ENCODE peak calls at places on chromosomes 3 and 15, in five cellular contexts. One of them, this sample, is unnamed. For H3K4me1, the result is how much of the 10 kb centered on the place peaks cover.

GRCh38 chr15:23532019-23532418 is 33.5 kb upstream of the MKRN3 start:
- DNase-seq in IMR-90: no peak
- DNase-seq in lung: no peak
- DNase-seq in tibial nerve: no peak
- DNase-seq in PC-9: peak
- DNase-seq in this sample: no peak

GRCh38 chr15:96416934-96417759 is 86.6 kb downstream of the NR2F2 start:
- DNase-seq in IMR-90: peak
- DNase-seq in lung: no peak
- DNase-seq in PC-9: no peak
- DNase-seq in tibial nerve: no peak
- DNase-seq in this sample: no peak

GRCh38 chr15:83207622-83208356 is at the start of gene HDGFL3:
- DNase-seq in PC-9: no peak
- DNase-seq in lung: peak
- DNase-seq in tibial nerve: peak
- DNase-seq in IMR-90: peak
- DNase-seq in this sample: peak

GRCh38 chr3:180264479-180264878 is 227.7 kb upstream of the PEX5L start:
- DNase-seq in lung: no peak
- DNase-seq in IMR-90: no peak
- DNase-seq in PC-9: no peak
- DNase-seq in tibial nerve: no peak
- DNase-seq in this sample: no peak

GRCh38 chr3:129365779-129366178 is 62.7 kb downstream of the EFCAB12 start:
- DNase-seq in tibial nerve: no peak
- DNase-seq in lung: no peak
- DNase-seq in PC-9: no peak
- DNase-seq in IMR-90: no peak
- DNase-seq in this sample: no peak

GRCh38 chr15:90729266-90729665 is 12.1 kb downstream of the BLM start:
- DNase-seq in lung: no peak
- DNase-seq in tibial nerve: no peak
- DNase-seq in IMR-90: no peak
- DNase-seq in PC-9: no peak
- DNase-seq in this sample: no peak

GRCh38 chr15:66007663-66008262 is 138.5 kb downstream of the RAB11A start:
- DNase-seq in lung: no peak
- DNase-seq in PC-9: no peak
- DNase-seq in tibial nerve: no peak
- DNase-seq in IMR-90: no peak
- DNase-seq in this sample: no peak

GRCh38 chr15:40445411-40446055 is 4.8 kb downstream of the BAHD1 start:
- DNase-seq in PC-9: no peak
- DNase-seq in IMR-90: peak
- DNase-seq in tibial nerve: no peak
- DNase-seq in lung: no peak
- DNase-seq in this sample: no peak

GRCh38 chr3:23836536-23837230 is 30.9 kb downstream of the UBE2E1 start:
- DNase-seq in PC-9: no peak
- DNase-seq in lung: no peak
- DNase-seq in IMR-90: no peak
- DNase-seq in tibial nerve: no peak
- DNase-seq in this sample: no peak

GRCh38 chr3:32334675-32335074 is 57.0 kb upstream of the CMTM7 start:
- DNase-seq in lung: no peak
- DNase-seq in tibial nerve: no peak
- DNase-seq in IMR-90: no peak
- DNase-seq in PC-9: no peak
- DNase-seq in this sample: no peak

GRCh38 chr15:40388941-40389823 is 6.7 kb downstream of the KNSTRN start:
- DNase-seq in PC-9: peak
- DNase-seq in tibial nerve: no peak
- DNase-seq in lung: no peak
- DNase-seq in IMR-90: no peak
- DNase-seq in this sample: peak

GRCh38 chr15:79090487-79091203 is at the start of gene RASGRF1:
- DNase-seq in tibial nerve: no peak
- DNase-seq in IMR-90: no peak
- DNase-seq in PC-9: no peak
- DNase-seq in lung: no peak
- DNase-seq in this sample: no peak

GRCh38 chr15:71329509-71330260 is 214.4 kb downstream of the THSD4 start:
- DNase-seq in IMR-90: peak
- DNase-seq in tibial nerve: peak
- DNase-seq in PC-9: peak
- DNase-seq in lung: no peak
- DNase-seq in this sample: peak

GRCh38 chr3:107620534-107620933 is 97.8 kb downstream of the BBX start:
- DNase-seq in IMR-90: no peak
- DNase-seq in PC-9: no peak
- DNase-seq in lung: no peak
- DNase-seq in tibial nerve: no peak
- DNase-seq in this sample: no peak

GRCh38 chr3:188341501-188341900 is 187.5 kb downstream of the LPP start:
- DNase-seq in lung: no peak
- DNase-seq in tibial nerve: no peak
- DNase-seq in PC-9: no peak
- DNase-seq in IMR-90: no peak
- DNase-seq in this sample: no peak

GRCh38 chr15:69666921-69667811 is 214.5 kb downstream of the RPLP1 start:
- DNase-seq in PC-9: no peak
- DNase-seq in lung: no peak
- DNase-seq in tibial nerve: peak
- DNase-seq in IMR-90: no peak
- DNase-seq in this sample: no peak
- H3K4me1 ChIP-seq in PC-9: under half
- H3K4me1 ChIP-seq in lung: under half
- H3K4me1 ChIP-seq in tibial nerve: under half
- H3K4me1 ChIP-seq in IMR-90: under half
- H3K4me1 ChIP-seq in this sample: under half

DNA sequence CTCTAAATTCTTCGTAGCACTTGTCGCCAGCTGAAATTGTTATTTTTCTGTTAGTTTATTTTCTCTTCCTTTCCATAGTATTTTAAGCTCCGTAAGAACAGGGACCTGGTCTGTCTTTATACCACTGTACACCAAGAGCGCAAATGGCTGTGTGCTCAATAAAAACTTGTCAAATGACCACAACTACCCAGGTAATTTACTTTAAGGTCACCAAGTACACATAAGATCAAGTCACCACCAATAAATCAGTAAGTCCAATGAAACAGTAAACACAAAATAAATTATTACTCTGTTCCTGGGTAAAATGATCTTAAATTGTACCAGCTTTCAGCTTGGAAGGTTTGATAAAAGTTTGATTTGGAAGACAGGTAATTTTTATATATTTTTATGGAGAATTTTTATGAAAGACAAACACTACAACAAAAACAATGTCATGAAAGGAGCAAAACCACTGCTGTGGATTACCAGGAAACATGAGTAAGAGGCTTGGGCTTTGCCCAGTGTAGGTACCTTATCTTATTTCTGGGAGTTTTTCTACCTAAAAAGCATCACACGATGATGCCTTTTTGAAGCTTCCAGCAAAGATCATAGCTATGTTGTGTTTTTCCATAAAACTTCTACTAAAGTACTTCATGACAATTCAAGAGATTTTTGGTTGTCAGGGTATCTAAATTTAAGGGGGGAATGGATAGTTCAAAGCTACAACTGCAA is 406.8 kb downstream of the SHQ1 start:
- DNase-seq in IMR-90: peak
- DNase-seq in lung: no peak
- DNase-seq in tibial nerve: no peak
- DNase-seq in PC-9: no peak
- DNase-seq in this sample: no peak
- H3K4me1 ChIP-seq in IMR-90: under half
- H3K4me1 ChIP-seq in lung: under half
- H3K4me1 ChIP-seq in tibial nerve: under half
- H3K4me1 ChIP-seq in PC-9: under half
- H3K4me1 ChIP-seq in this sample: under half

GRCh38 chr15:31269961-31270575 is 56.6 kb upstream of the KLF13 start:
- DNase-seq in tibial nerve: no peak
- DNase-seq in PC-9: no peak
- DNase-seq in lung: no peak
- DNase-seq in IMR-90: no peak
- DNase-seq in this sample: no peak

GRCh38 chr15:31270767-31271166 is 55.9 kb upstream of the KLF13 start:
- DNase-seq in PC-9: no peak
- DNase-seq in tibial nerve: no peak
- DNase-seq in IMR-90: no peak
- DNase-seq in lung: peak
- DNase-seq in this sample: no peak

GRCh38 chr15:31267161-31268107 is 59.2 kb upstream of the KLF13 start:
- DNase-seq in tibial nerve: no peak
- DNase-seq in PC-9: no peak
- DNase-seq in lung: peak
- DNase-seq in IMR-90: no peak
- DNase-seq in this sample: no peak

GRCh38 chr15:31268108-31268501 is 58.5 kb upstream of the KLF13 start:
- DNase-seq in PC-9: no peak
- DNase-seq in tibial nerve: peak
- DNase-seq in lung: peak
- DNase-seq in IMR-90: no peak
- DNase-seq in this sample: peak

GRCh38 chr15:31268911-31269784 is 57.5 kb upstream of the KLF13 start:
- DNase-seq in PC-9: no peak
- DNase-seq in lung: peak
- DNase-seq in tibial nerve: peak
- DNase-seq in IMR-90: no peak
- DNase-seq in this sample: peak
- H3K4me1 ChIP-seq in PC-9: under half
- H3K4me1 ChIP-seq in lung: under half
- H3K4me1 ChIP-seq in tibial nerve: under half
- H3K4me1 ChIP-seq in IMR-90: under half
- H3K4me1 ChIP-seq in this sample: half or more

GRCh38 chr3:177147790-177148189 is 49.5 kb downstream of the TBL1XR1 start:
- DNase-seq in lung: no peak
- DNase-seq in tibial nerve: no peak
- DNase-seq in PC-9: no peak
- DNase-seq in IMR-90: no peak
- DNase-seq in this sample: no peak

GRCh38 chr3:177146646-177147045 is 50.6 kb downstream of the TBL1XR1 start:
- DNase-seq in PC-9: no peak
- DNase-seq in lung: no peak
- DNase-seq in IMR-90: peak
- DNase-seq in tibial nerve: no peak
- DNase-seq in this sample: no peak

GRCh38 chr3:177144922-177145321 is 52.4 kb downstream of the TBL1XR1 start:
- DNase-seq in PC-9: peak
- DNase-seq in lung: no peak
- DNase-seq in IMR-90: no peak
- DNase-seq in tibial nerve: no peak
- DNase-seq in this sample: no peak

GRCh38 chr3:177145402-177145801 is 51.9 kb downstream of the TBL1XR1 start:
- DNase-seq in PC-9: no peak
- DNase-seq in IMR-90: no peak
- DNase-seq in tibial nerve: no peak
- DNase-seq in lung: no peak
- DNase-seq in this sample: no peak

GRCh38 chr3:177145954-177146353 is 51.3 kb downstream of the TBL1XR1 start:
- DNase-seq in lung: no peak
- DNase-seq in PC-9: no peak
- DNase-seq in tibial nerve: no peak
- DNase-seq in IMR-90: no peak
- DNase-seq in this sample: no peak
- H3K4me1 ChIP-seq in lung: under half
- H3K4me1 ChIP-seq in PC-9: under half
- H3K4me1 ChIP-seq in tibial nerve: under half
- H3K4me1 ChIP-seq in IMR-90: under half
- H3K4me1 ChIP-seq in this sample: half or more

DNA sequence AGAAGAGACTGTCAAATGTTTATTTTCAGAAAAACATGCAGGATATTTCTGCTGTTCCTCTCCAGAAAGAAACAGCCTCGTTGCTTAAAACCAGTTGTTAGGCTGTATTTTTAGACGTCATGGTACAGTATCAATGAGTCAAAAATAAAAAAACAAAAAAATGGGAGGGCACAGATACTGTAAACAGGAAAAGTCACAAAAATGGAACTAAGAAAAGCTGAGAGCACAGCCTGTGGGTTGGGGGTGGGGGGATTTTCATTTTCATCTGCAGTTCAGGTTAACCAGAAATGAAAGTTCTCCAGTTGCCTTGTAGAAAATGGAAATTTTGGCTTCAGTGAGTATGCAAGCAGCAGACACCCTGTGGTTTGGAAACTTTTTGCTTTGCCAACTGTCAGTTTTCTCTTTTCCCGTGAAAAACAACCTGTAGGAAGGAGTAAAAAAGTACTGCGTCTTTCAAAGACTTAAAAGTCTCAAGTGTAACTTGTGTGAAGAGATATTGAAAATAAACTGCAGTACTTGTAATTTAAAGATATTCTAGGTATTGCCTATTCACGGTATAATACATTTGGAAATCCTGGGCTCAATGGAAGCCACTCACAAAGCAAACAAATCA is 59.0 kb downstream of the FRMD4B start:
- DNase-seq in tibial nerve: no peak
- DNase-seq in PC-9: no peak
- DNase-seq in IMR-90: no peak
- DNase-seq in lung: no peak
- DNase-seq in this sample: no peak
- H3K4me1 ChIP-seq in tibial nerve: under half
- H3K4me1 ChIP-seq in PC-9: under half
- H3K4me1 ChIP-seq in IMR-90: under half
- H3K4me1 ChIP-seq in lung: under half
- H3K4me1 ChIP-seq in this sample: under half

DNA sequence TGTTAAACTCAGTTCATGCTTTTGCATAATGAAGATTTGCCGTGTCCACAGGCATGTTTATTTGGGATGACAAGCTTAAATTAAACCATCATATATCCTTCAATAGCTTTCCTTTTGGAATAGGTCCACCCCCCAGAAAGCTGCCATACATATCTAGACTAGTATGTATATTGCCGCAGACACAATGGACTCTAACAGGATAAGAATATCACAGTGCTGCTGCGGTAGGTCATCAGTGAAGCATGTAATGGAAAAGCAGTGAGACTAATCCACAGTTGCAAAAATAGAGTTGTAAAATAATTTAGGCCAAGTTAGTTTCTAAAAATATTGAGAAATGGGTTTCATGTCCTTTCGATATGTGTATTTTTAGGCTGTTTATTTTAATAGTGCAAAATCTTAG is 819.9 kb upstream of the DPPA4 start:
- DNase-seq in PC-9: no peak
- DNase-seq in IMR-90: no peak
- DNase-seq in tibial nerve: no peak
- DNase-seq in lung: no peak
- DNase-seq in this sample: no peak
- H3K4me1 ChIP-seq in PC-9: under half
- H3K4me1 ChIP-seq in IMR-90: under half
- H3K4me1 ChIP-seq in tibial nerve: under half
- H3K4me1 ChIP-seq in lung: under half
- H3K4me1 ChIP-seq in this sample: under half

GRCh38 chr15:98903377-98904018 is 104.1 kb downstream of the PGPEP1L start:
- DNase-seq in IMR-90: peak
- DNase-seq in PC-9: no peak
- DNase-seq in tibial nerve: no peak
- DNase-seq in lung: no peak
- DNase-seq in this sample: no peak
- H3K4me1 ChIP-seq in IMR-90: half or more
- H3K4me1 ChIP-seq in PC-9: under half
- H3K4me1 ChIP-seq in tibial nerve: under half
- H3K4me1 ChIP-seq in lung: under half
- H3K4me1 ChIP-seq in this sample: under half

This sample was measured in thyroid gland.